ENCODE peak calls at places on chromosomes 3 and 15, in five cellular contexts. U is colonic mucosa, R is A549, V is cardiac muscle cell, I is AG04450. J is an unnamed sample.

GRCh38 chr3:139100821-139101220 is 56.1 kb upstream of the PRR23C start:
- DNase-seq in R (no peak), U (no peak), I (no peak), V (no peak), J (no peak)

GRCh38 chr3:150133293-150133692 is 162.6 kb upstream of the PFN2 start:
- DNase-seq in V (no peak), U (no peak), R (no peak), I (no peak), J (no peak)

GRCh38 chr3:162168715-162169114 is 672.1 kb downstream of the OTOL1 start:
- DNase-seq in R (no peak), U (no peak), I (no peak), V (no peak), J (no peak)

GRCh38 chr3:99965077-99965476 is 147.4 kb downstream of the CMSS1 start:
- DNase-seq in I (no peak), R (no peak), V (peak; percentile 66), U (no peak), J (no peak)

GRCh38 chr3:89488800-89489580 is 381.6 kb downstream of the EPHA3 start:
- DNase-seq in I (no peak), U (no peak), R (no peak), V (peak; percentile 66), J (no peak)

GRCh38 chr15:68536331-68537095 is 42.3 kb upstream of the CORO2B start:
- DNase-seq in U (no peak), I (peak; percentile 90), V (peak; percentile 95), R (no peak), J (no peak)

GRCh38 chr15:44811347-44811746 is 75.0 kb downstream of the TRIM69 start:
- DNase-seq in R (no peak), I (no peak), V (no peak), U (peak; percentile 67), J (no peak)

GRCh38 chr3:23806322-23807160 is 786 bp downstream of the UBE2E1 start:
- DNase-seq in R (peak; percentile 32), V (no peak), I (no peak), U (peak; percentile 37), J (no peak)

GRCh38 chr3:169880565-169881250 is 11.0 kb upstream of the LRRC31 start:
- DNase-seq in U (no peak), V (no peak), I (no peak), R (no peak), J (no peak)

GRCh38 chr3:100928638-100929428 is 64.4 kb downstream of the ABI3BP start:
- DNase-seq in U (no peak), R (no peak), V (peak; percentile 82), I (peak; percentile 41), J (no peak)

GRCh38 chr3:5426094-5426883 is 238.8 kb downstream of the EDEM1 start:
- DNase-seq in U (peak; percentile 86), I (no peak), R (peak; percentile 49), V (peak; percentile 65), J (peak; percentile 86)

GRCh38 chr3:73504255-73504654 is 120.5 kb downstream of the PDZRN3 start:
- DNase-seq in V (no peak), R (no peak), U (peak; percentile 49), I (no peak), J (no peak)

GRCh38 chr3:15861163-15861562 is 63.4 kb upstream of the ANKRD28 start:
- DNase-seq in R (no peak), V (no peak), I (no peak), U (no peak), J (no peak)

GRCh38 chr3:181723568-181724431 is 12.1 kb downstream of the SOX2 start:
- DNase-seq in V (no peak), R (no peak), U (no peak), I (no peak), J (no peak)

GRCh38 chr3:71219744-71220638 is 363.5 kb downstream of the FOXP1 start:
- DNase-seq in U (no peak), R (no peak), I (no peak), V (no peak), J (no peak)

GRCh38 chr3:146280859-146281258 is 30.0 kb upstream of the PLSCR4 start:
- DNase-seq in U (no peak), V (no peak), I (no peak), R (no peak), J (no peak)

GRCh38 chr15:31306036-31306425 is 20.6 kb upstream of the KLF13 start:
- DNase-seq in V (no peak), I (no peak), R (no peak), U (no peak), J (no peak)
- H3K4me3 ChIP-seq in V (no peak overlapping the region), I (no peak overlapping the region), R (no peak overlapping the region), U (no peak overlapping the region), J (no peak overlapping the region)

GRCh38 chr15:100879461-100880138 is at the start of gene ALDH1A3:
- DNase-seq in V (peak; percentile 80), U (no peak), I (peak; percentile 16), R (peak; percentile 89), J (no peak)
- H3K4me3 ChIP-seq in V (peak within 1 kb of the TSS; percentile 33), U (peak within 1 kb of the TSS; percentile 42), I (peak within 1 kb of the TSS; percentile 58), R (peak within 1 kb of the TSS; percentile 75), J (peak within 1 kb of the TSS; percentile 57)

DNA sequence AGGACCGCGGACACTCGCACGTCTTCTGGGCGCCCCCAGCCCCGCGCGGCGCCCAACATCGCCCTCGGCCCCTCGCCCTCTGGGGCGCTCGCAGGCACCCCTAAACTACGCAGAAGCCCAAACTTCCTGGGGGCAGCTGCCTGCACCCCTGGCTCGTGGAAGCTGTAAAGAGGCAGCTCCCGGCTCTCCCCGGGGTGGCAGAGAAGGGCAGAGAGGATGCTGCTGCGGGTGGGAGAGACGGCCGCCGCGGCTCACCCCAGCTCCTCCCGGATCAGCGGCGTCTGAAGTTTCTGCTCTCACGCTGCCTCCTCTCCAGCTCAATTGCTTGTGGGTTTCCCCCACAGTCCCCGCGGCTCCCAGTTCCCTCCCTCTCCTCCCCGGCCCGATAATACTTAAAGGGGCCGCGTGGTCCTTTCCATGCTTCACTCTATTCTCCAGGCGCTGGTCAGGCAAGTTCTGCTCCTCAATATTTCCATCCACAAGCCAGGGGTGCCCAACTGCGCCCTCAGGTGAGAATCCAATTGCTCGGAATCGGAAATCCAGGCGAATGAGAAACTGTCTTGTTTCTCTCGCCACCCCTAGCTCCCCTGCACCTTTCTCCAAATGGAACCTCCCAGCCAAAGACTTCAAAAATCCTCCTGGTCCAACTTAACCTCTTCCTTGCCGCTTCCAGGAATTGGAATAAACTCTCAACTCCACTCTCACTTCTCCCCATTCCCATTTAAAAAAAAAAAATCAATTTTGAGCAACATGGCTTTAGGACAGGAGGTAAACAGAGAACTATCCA is 748.5 kb downstream of the ROBO1 start:
- DNase-seq in R (peak; percentile 71), V (peak; percentile 96), I (peak; percentile 77), U (peak; percentile 70), J (peak; percentile 71)
- H3K4me3 ChIP-seq in R (peak overlapping the region; percentile 62), V (peak overlapping the region; percentile 83), I (peak overlapping the region; percentile 82), U (peak overlapping the region; percentile 72), J (peak overlapping the region; percentile 91)

GRCh38 chr15:66707310-66708160 is 5.5 kb downstream of the SMAD6 start:
- DNase-seq in V (peak; percentile 61), U (peak; percentile 46), I (no peak), R (peak; percentile 63), J (no peak)
- H3K4me3 ChIP-seq in V (peak overlapping the region; percentile 100), U (no peak overlapping the region), I (peak overlapping the region; percentile 35), R (peak overlapping the region; percentile 90), J (no peak overlapping the region)

GRCh38 chr3:129281726-129282125 is 3.1 kb downstream of the HMCES start:
- DNase-seq in I (no peak), R (no peak), V (no peak), U (no peak), J (no peak)

GRCh38 chr3:129278970-129279906 is 568 bp downstream of the HMCES start:
- DNase-seq in U (peak; percentile 40), I (no peak), V (peak; percentile 71), R (peak; percentile 22), J (no peak)

GRCh38 chr3:129277829-129278271 is 820 bp upstream of the HMCES start:
- DNase-seq in I (no peak), R (no peak), V (peak; percentile 34), U (peak; percentile 23), J (no peak)

GRCh38 chr3:129278439-129278969 is at the start of gene HMCES:
- DNase-seq in V (peak; percentile 89), R (peak; percentile 77), I (peak; percentile 32), U (peak; percentile 97), J (peak; percentile 87)

GRCh38 chr3:129280183-129280582 is 1.5 kb downstream of the HMCES start:
- DNase-seq in R (no peak), V (no peak), I (no peak), U (no peak), J (no peak)
- H3K4me3 ChIP-seq in R (peak overlapping the region; percentile 70), V (peak overlapping the region; percentile 92), I (no peak overlapping the region), U (no peak overlapping the region), J (peak overlapping the region; percentile 82)

GRCh38 chr3:69209413-69209812 is 87.0 kb upstream of the LMOD3 start:
- DNase-seq in I (no peak), V (no peak), R (no peak), U (no peak), J (no peak)
- H3K4me3 ChIP-seq in I (no peak overlapping the region), V (no peak overlapping the region), R (no peak overlapping the region), U (no peak overlapping the region), J (no peak overlapping the region)

GRCh38 chr15:47719730-47720129 is 2.4 kb downstream of the SEMA6D start:
- DNase-seq in V (no peak), R (no peak), U (no peak), I (no peak), J (no peak)
- H3K4me3 ChIP-seq in V (peak overlapping the region; percentile 83), R (no peak overlapping the region), U (peak overlapping the region; percentile 75), I (no peak overlapping the region), J (no peak overlapping the region)

DNA sequence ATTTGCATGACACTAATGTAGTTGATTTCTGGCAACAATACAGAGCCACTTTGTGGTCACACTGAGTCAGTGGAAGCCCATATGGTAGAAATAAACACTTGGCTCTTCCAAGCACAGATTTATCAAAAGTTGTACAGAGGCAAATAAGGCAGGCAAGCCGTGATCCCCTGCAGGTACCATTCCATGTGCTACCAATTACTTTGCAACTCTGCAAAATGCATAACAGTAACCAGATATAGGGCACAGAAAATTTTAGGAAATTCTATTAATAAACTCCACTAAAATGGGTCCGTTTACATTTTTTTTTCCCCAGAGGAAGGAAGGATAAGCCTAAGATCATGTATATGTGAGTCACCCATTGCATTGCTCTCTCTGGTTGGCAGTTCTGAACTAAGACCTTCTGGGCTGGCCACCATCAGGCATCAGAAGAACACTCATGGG is 103.1 kb upstream of the PTX3 start:
- DNase-seq in R (no peak), V (peak; percentile 35), I (peak; percentile 58), U (no peak), J (no peak)
- H3K4me3 ChIP-seq in R (no peak overlapping the region), V (no peak overlapping the region), I (no peak overlapping the region), U (no peak overlapping the region), J (no peak overlapping the region)

DNA sequence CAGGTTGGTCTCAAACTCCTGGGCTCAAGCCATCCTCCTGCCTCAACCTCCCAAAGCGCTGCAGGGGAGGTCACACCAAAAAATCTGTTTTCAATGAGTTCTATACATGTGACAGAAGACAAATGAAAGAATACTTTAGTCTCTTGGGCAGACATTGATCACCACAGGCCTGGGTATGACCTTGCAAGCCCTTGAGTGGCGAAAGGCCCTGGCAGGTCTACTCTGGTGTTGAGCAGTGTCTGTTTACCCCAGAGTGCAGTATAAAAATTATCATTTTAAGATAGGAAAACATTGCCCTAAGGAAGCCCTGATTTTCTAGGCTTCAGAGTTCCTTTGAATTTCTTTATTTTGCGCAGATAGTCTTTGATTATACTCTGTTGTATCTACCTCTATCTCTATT is 61.6 kb upstream of the GBE1 start:
- DNase-seq in R (no peak), I (no peak), V (no peak), U (no peak), J (no peak)
- H3K4me3 ChIP-seq in R (no peak overlapping the region), I (no peak overlapping the region), V (no peak overlapping the region), U (no peak overlapping the region), J (no peak overlapping the region)

J was measured in NT2/D1.